ENCODE peak calls at places on chromosomes 13 and 19, in five cellular contexts. N, M, Q, Y and G are unnamed samples.
A peak's percentile ranks its signal among the peaks of the same experiment; 100 is the strongest.

GRCh38 chr13:52737900-52738299 is 1.7 kb downstream of the CNMD start:
- DNase-seq in M (no peak), Q (no peak), Y (no peak), N (no peak), G (no peak)

GRCh38 chr19:53381376-53381775 is 13.6 kb upstream of the ZNF765 start:
- DNase-seq in Q (no peak), M (no peak), N (no peak), Y (no peak), G (no peak)

GRCh38 chr19:49359851-49360845 is 2.1 kb downstream of the TEAD2 start:
- DNase-seq in N (no peak), Q (no peak), M (no peak), Y (no peak), G (no peak)

GRCh38 chr13:93190006-93190405 is 36.6 kb upstream of the GPC6 start:
- DNase-seq in N (no peak), Y (no peak), Q (no peak), M (no peak), G (no peak)

GRCh38 chr13:79541426-79542049 is 60.6 kb downstream of the NDFIP2 start:
- DNase-seq in Y (peak; percentile 49), M (peak; percentile 62), N (peak; percentile 61), Q (no peak), G (peak; percentile 19)

GRCh38 chr13:50798923-50799322 is 44.6 kb downstream of the DLEU7 start:
- DNase-seq in Y (no peak), M (no peak), Q (no peak), N (no peak), G (no peak)

GRCh38 chr19:8615813-8616596 is 5.5 kb upstream of the ADAMTS10 start:
- DNase-seq in Q (peak; percentile 87), N (peak; percentile 83), Y (no peak), M (peak; percentile 62), G (peak; percentile 68)

GRCh38 chr19:54030895-54031586 is 32.7 kb downstream of the VSTM1 start:
- DNase-seq in Y (no peak), Q (no peak), N (peak; percentile 48), M (no peak), G (peak; percentile 11)

GRCh38 chr13:21402586-21403307 is 56.4 kb downstream of the ZDHHC20 start:
- DNase-seq in M (peak; percentile 67), Q (no peak), N (peak; percentile 14), Y (no peak), G (no peak)

GRCh38 chr13:24199016-24199415 is 38.5 kb downstream of the SPATA13 start:
- DNase-seq in M (no peak), Y (no peak), N (no peak), Q (no peak), G (no peak)

GRCh38 chr19:27689734-27690241 is 1523.2 kb downstream of the UQCRFS1 start:
- DNase-seq in Q (no peak), M (no peak), N (no peak), Y (no peak), G (no peak)

GRCh38 chr19:38685666-38686529 is 38.4 kb downstream of the ACTN4 start:
- DNase-seq in Y (no peak), M (peak; percentile 65), N (peak; percentile 88), Q (peak; percentile 63), G (peak; percentile 24)

GRCh38 chr13:26760835-26761582 is 423 bp upstream of the GPR12 start:
- DNase-seq in Q (no peak), M (no peak), Y (no peak), N (no peak), G (no peak)

GRCh38 chr19:29841559-29842367 is 30.0 kb downstream of the CCNE1 start:
- DNase-seq in Y (no peak), Q (no peak), M (peak; percentile 91), N (peak; percentile 90), G (peak; percentile 40)

GRCh38 chr13:110726726-110727125 is 13.2 kb downstream of the ING1 start:
- DNase-seq in Q (no peak), M (no peak), Y (no peak), N (no peak), G (no peak)

GRCh38 chr19:35063940-35064818 is 22.7 kb downstream of the HPN start:
- DNase-seq in Y (no peak), N (peak; percentile 50), Q (no peak), M (no peak), G (no peak)

GRCh38 chr13:97028441-97029299 is 34.4 kb upstream of the OXGR1 start:
- DNase-seq in Q (peak; percentile 79), M (peak; percentile 9), Y (no peak), N (peak; percentile 42), G (peak; percentile 41)

GRCh38 chr19:46992699-46993535 is 26.7 kb upstream of the NPAS1 start:
- DNase-seq in Y (no peak), N (no peak), M (no peak), Q (no peak), G (no peak)

GRCh38 chr13:33611016-33611805 is 206.7 kb upstream of the RFC3 start:
- DNase-seq in Q (no peak), N (no peak), Y (no peak), M (peak; percentile 83), G (no peak)

GRCh38 chr13:22311734-22312404 is 641.0 kb downstream of the FGF9 start:
- DNase-seq in N (no peak), Q (no peak), M (no peak), Y (no peak), G (no peak)

GRCh38 chr19:19510432-19510831 is 4.9 kb downstream of the TSSK6 start:
- DNase-seq in N (no peak), Y (no peak), Q (no peak), M (no peak), G (no peak)

GRCh38 chr13:43132228-43132627 is 108.8 kb downstream of the DNAJC15 start:
- DNase-seq in M (peak; percentile 52), N (peak; percentile 22), Y (no peak), Q (no peak), G (no peak)

GRCh38 chr13:45626731-45627374 is 11.3 kb upstream of the ERICH6B start:
- DNase-seq in Q (no peak), N (no peak), M (no peak), Y (no peak), G (no peak)

GRCh38 chr19:35592226-35592625 is 6.3 kb downstream of the PMIS2 start:
- DNase-seq in Y (no peak), N (peak; percentile 82), Q (peak; percentile 53), M (peak; percentile 53), G (peak; percentile 45)

GRCh38 chr13:33560722-33561121 is 257.2 kb upstream of the RFC3 start:
- DNase-seq in M (no peak), N (no peak), Y (no peak), Q (no peak), G (no peak)

GRCh38 chr13:24104723-24105122 is 55.8 kb upstream of the SPATA13 start:
- DNase-seq in M (no peak), N (no peak), Q (no peak), Y (no peak), G (no peak)

GRCh38 chr13:42170029-42170428 is 101.9 kb upstream of the AKAP11 start:
- DNase-seq in M (no peak), Q (peak; percentile 59), N (no peak), Y (no peak), G (no peak)

GRCh38 chr19:1237754-1238372 is at the start of gene CBARP:
- DNase-seq in Y (no peak), Q (peak; percentile 61), N (no peak), M (no peak), G (peak; percentile 79)

GRCh38 chr13:80116107-80116506 is 224.8 kb downstream of the SPRY2 start:
- DNase-seq in M (no peak), N (no peak), Q (no peak), Y (no peak), G (no peak)

GRCh38 chr13:94254737-94255136 is 224.7 kb downstream of the DCT start:
- DNase-seq in Y (no peak), M (no peak), N (no peak), Q (no peak), G (no peak)

GRCh38 chr13:32408999-32409313 is 19.0 kb downstream of the N4BP2L1 start:
- DNase-seq in Y (no peak), M (no peak), N (no peak), Q (no peak), G (no peak)

GRCh38 chr19:39110263-39110967 is 15.2 kb upstream of the PAK4 start:
- DNase-seq in M (peak; percentile 38), N (peak; percentile 72), Y (no peak), Q (peak; percentile 92), G (peak; percentile 73)

GRCh38 chr19:21323000-21323399 is 6.2 kb downstream of the ZNF708 start:
- DNase-seq in Q (no peak), M (no peak), N (no peak), Y (no peak), G (no peak)

GRCh38 chr19:49862411-49863253 is 4.7 kb downstream of the PNKP start:
- DNase-seq in Y (no peak), M (peak; percentile 31), Q (peak; percentile 94), N (no peak), G (peak; percentile 54)

GRCh38 chr13:51826606-51827005 is 18.4 kb downstream of the TMEM272 start:
- DNase-seq in Q (no peak), M (no peak), Y (no peak), N (no peak), G (no peak)

GRCh38 chr19:13087795-13088537 is 14.7 kb downstream of the LYL1 start:
- DNase-seq in Q (no peak), Y (no peak), M (no peak), N (no peak), G (no peak)
- TF ChIP-seq KDM1A in Q (no peak), Y (no peak), M (no peak), N (no peak), G (no peak)

GRCh38 chr19:11931051-11931450 is 6.1 kb downstream of the ZNF700 start:
- DNase-seq in N (no peak), Y (no peak), M (no peak), Q (no peak), G (no peak)
- TF ChIP-seq RFX5 in N (no peak), Y (no peak), M (no peak), Q (no peak), G (no peak)

DNA sequence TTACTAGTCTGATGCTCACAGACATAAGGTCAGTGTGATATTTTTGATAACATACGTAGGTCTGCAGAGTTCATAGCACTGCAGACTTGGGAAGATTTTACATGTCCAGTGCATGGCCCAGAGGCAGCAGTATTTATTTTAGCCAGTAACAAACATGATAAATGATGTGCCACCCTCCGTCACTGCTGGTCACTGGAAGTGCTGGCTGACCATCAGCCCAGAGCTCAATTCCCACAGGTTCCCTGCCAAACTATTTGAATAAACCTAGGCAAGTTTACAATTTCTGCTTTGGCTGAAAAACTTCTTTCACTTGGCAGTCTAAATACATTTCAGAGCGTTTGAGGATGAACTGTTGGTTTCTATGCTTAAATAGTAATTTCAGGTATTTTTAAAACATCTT is 135.5 kb upstream of the EDNRB start:
- DNase-seq in N (no peak), M (no peak), Y (no peak), Q (no peak), G (no peak)
- TF ChIP-seq KDM1A in N (no peak), M (no peak), Y (no peak), Q (no peak), G (no peak)

GRCh38 chr19:51777570-51778460 is 16.8 kb downstream of the FPR2 start:
- DNase-seq in Y (no peak), N (peak; percentile 85), M (peak; percentile 74), Q (peak; percentile 50), G (peak; percentile 71)
- TF ChIP-seq RFX5 in Y (no peak), N (no peak), M (no peak), Q (no peak), G (no peak)